ENCODE peak calls at places on chromosome 16, in seven cellular contexts. Z is AG09319; G is head of caudate nucleus; C is GOT3; J is stimulated activated CD4-positive, alpha-beta T cell treated with anti-CD3 and anti-CD28 coated beads, Interleukin-15, amount 100 ng/mL, for 1 hour; M is amniotic stem cell; X is vagina. E is an unnamed sample.

GRCh38 chr16:87451563-87452210 is 41.1 kb downstream of the ZCCHC14 start:
- DNase-seq in Z (no peak), G (no peak), C (no peak), J (no peak), M (no peak), X (no peak), E (no peak)

GRCh38 chr16:31395647-31396046 is 2.5 kb downstream of the ITGAD start:
- DNase-seq in Z (no peak), G (no peak), C (no peak), J (no peak), M (no peak), X (no peak), E (no peak)

GRCh38 chr16:31138621-31139578 is 3.4 kb upstream of the PRSS8 start:
- DNase-seq in Z (no peak), G (no peak), C (no peak), J (no peak), M (no peak), X (peak), E (no peak)

GRCh38 chr16:88905563-88905962 is 39.1 kb upstream of the PABPN1L start:
- DNase-seq in Z (no peak), G (no peak), C (no peak), J (no peak), M (no peak), X (no peak), E (no peak)

GRCh38 chr16:47578573-47578972 is 117.4 kb downstream of the PHKB start:
- DNase-seq in Z (no peak), G (no peak), C (no peak), J (no peak), M (no peak), X (no peak), E (no peak)

GRCh38 chr16:79286646-79287423 is 313.7 kb downstream of the MAF start:
- DNase-seq in Z (no peak), G (peak), C (no peak), J (no peak), M (no peak), X (no peak), E (no peak)

GRCh38 chr16:48272837-48273421 is 25.6 kb upstream of the ABCC11 start:
- DNase-seq in Z (no peak), G (no peak), C (no peak), J (no peak), M (no peak), X (no peak), E (no peak)

GRCh38 chr16:27759301-27759871 is 209.4 kb downstream of the KATNIP start:
- DNase-seq in Z (no peak), G (no peak), C (no peak), J (no peak), M (no peak), X (no peak), E (no peak)

GRCh38 chr16:3113765-3114479 is 1.5 kb downstream of the ZNF205 start:
- DNase-seq in Z (no peak), G (no peak), C (no peak), J (no peak), M (no peak), X (no peak), E (no peak)

GRCh38 chr16:29857133-29857760 is 5.8 kb downstream of the CDIPT start:
- DNase-seq in Z (peak), G (no peak), C (peak), J (no peak), M (no peak), X (no peak), E (peak)

E was measured in adipocyte.